ENCODE peak calls at places on chromosomes 4 and X, in seven cellular contexts. B is IMR-90, K is suprapubic skin, Z is upper lobe of left lung, H is testis, L is GM12892, G is body of pancreas. U is an unnamed sample.

GRCh38 chrX:34343001-34343400 is 210.9 kb upstream of the FAM47A start:
- DNase-seq in B (no peak), K (no peak), Z (no peak), H (no peak), L (no peak), G (no peak), U (no peak)

GRCh38 chr4:77002721-77003120 is 53.2 kb downstream of the SEPTIN11 start:
- DNase-seq in B (no peak), K (no peak), Z (no peak), H (no peak), L (no peak), G (no peak), U (no peak)

GRCh38 chrX:23742174-23742692 is 843 bp downstream of the ACOT9 start:
- DNase-seq in B (peak), K (peak), Z (peak), H (peak), L (no peak), G (peak), U (no peak)

GRCh38 chr4:128600410-128600809 is 209.1 kb upstream of the JADE1 start:
- DNase-seq in B (peak), K (no peak), Z (peak), H (peak), L (no peak), G (peak), U (no peak)

GRCh38 chr4:26862381-26862915 is 1.8 kb downstream of the STIM2 start:
- DNase-seq in B (no peak), K (no peak), Z (no peak), H (no peak), L (no peak), G (no peak), U (no peak)

GRCh38 chr4:40003986-40004385 is 26.3 kb upstream of the PDS5A start:
- DNase-seq in B (peak), K (no peak), Z (peak), H (no peak), L (no peak), G (no peak), U (no peak)

GRCh38 chr4:184453402-184454160 is 20.8 kb downstream of the IRF2 start:
- DNase-seq in B (peak), K (no peak), Z (peak), H (peak), L (peak), G (no peak), U (peak)

GRCh38 chr4:126993351-126993750 is 639.4 kb upstream of the INTU start:
- DNase-seq in B (no peak), K (no peak), Z (no peak), H (no peak), L (no peak), G (no peak), U (no peak)

GRCh38 chrX:41027388-41027787 is 57.9 kb upstream of the USP9X start:
- DNase-seq in B (peak), K (no peak), Z (no peak), H (no peak), L (no peak), G (no peak), U (no peak)

GRCh38 chrX:7147431-7147977 is at the start of gene STS:
- DNase-seq in B (peak), K (peak), Z (peak), H (peak), L (peak), G (peak), U (no peak)

GRCh38 chr4:25165916-25166315 is 5.7 kb upstream of the SEPSECS start:
- DNase-seq in B (no peak), K (no peak), Z (no peak), H (no peak), L (no peak), G (no peak), U (no peak)

GRCh38 chrX:135410861-135411627 is 10.7 kb upstream of the SMIM10L2A start:
- DNase-seq in B (no peak), K (no peak), Z (no peak), H (no peak), L (no peak), G (no peak), U (no peak)

GRCh38 chr4:126965876-126966275 is 666.9 kb upstream of the INTU start:
- DNase-seq in B (no peak), K (no peak), Z (no peak), H (no peak), L (no peak), G (no peak), U (no peak)

GRCh38 chrX:69615779-69616519 is at the start of gene EDA:
- DNase-seq in B (peak), K (peak), Z (peak), H (peak), L (peak), G (peak), U (peak)

GRCh38 chr4:45442466-45442865 is 681.4 kb downstream of the GABRG1 start:
- DNase-seq in B (no peak), K (no peak), Z (no peak), H (no peak), L (no peak), G (no peak), U (no peak)

GRCh38 chrX:107562482-107562881 is 65.8 kb upstream of the PRPS1 start:
- DNase-seq in B (peak), K (no peak), Z (no peak), H (no peak), L (no peak), G (no peak), U (peak)

GRCh38 chr4:10161840-10162239 is 45.2 kb upstream of the WDR1 start:
- DNase-seq in B (no peak), K (no peak), Z (no peak), H (no peak), L (no peak), G (no peak), U (no peak)

GRCh38 chrX:154378059-154378798 is 866 bp upstream of the EMD start:
- DNase-seq in B (peak), K (no peak), Z (peak), H (peak), L (peak), G (peak), U (no peak)

GRCh38 chrX:111164728-111165127 is 68.7 kb downstream of the PAK3 start:
- DNase-seq in B (peak), K (no peak), Z (no peak), H (peak), L (no peak), G (no peak), U (no peak)

GRCh38 chr4:21728231-21728758 is 220.3 kb downstream of the KCNIP4 start:
- DNase-seq in B (no peak), K (no peak), Z (no peak), H (no peak), L (no peak), G (no peak), U (no peak)

GRCh38 chr4:138053601-138054322 is 188.4 kb downstream of the SLC7A11 start:
- DNase-seq in B (peak), K (no peak), Z (no peak), H (no peak), L (no peak), G (no peak), U (peak)

GRCh38 chr4:125719987-125720386 is 405.2 kb downstream of the FAT4 start:
- DNase-seq in B (peak), K (no peak), Z (no peak), H (no peak), L (no peak), G (no peak), U (no peak)

GRCh38 chr4:168475745-168476144 is 4.5 kb downstream of the DDX60L start:
- DNase-seq in B (no peak), K (no peak), Z (no peak), H (no peak), L (no peak), G (no peak), U (no peak)

GRCh38 chr4:120008957-120009356 is 57.7 kb downstream of the MAD2L1 start:
- DNase-seq in B (no peak), K (no peak), Z (no peak), H (no peak), L (no peak), G (no peak), U (no peak)

GRCh38 chr4:177948853-177949252 is 506.6 kb upstream of the AGA start:
- DNase-seq in B (no peak), K (no peak), Z (no peak), H (no peak), L (no peak), G (no peak), U (no peak)

GRCh38 chr4:145132521-145133098 is 34.5 kb downstream of the ABCE1 start:
- DNase-seq in B (peak), K (no peak), Z (no peak), H (no peak), L (peak), G (no peak), U (no peak)
- TF ChIP-seq POLR2A in B (no peak), K (no peak), Z (no peak), H (no peak), L (no peak), G (no peak), U (no peak)

GRCh38 chr4:104494822-104495559 is at the start of gene CXXC4:
- DNase-seq in B (peak), K (peak), Z (peak), H (peak), L (no peak), G (peak), U (peak)
- TF ChIP-seq POLR2A in B (no peak), K (no peak), Z (no peak), H (no peak), L (peak), G (peak), U (no peak)

DNA sequence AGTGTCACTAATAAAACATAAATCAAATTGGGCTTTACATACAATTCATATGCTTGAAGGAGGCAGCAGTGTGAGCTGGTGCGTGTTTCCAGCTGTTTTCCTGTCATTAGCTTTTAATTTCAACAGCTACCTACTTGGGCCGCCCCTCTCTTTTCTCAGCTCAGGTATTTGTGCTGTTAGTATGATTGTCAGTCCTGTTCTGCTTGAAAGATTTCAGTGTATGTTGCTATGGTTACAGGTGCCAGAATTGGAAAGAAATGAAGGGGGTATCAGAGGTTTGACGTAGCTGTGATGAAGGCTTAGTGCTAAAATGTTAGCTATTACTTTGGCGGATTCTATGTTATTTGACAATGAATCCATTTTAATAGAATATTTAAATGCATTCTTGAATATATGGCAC is 440.2 kb downstream of the ZIC3 start:
- DNase-seq in B (no peak), K (no peak), Z (no peak), H (no peak), L (no peak), G (no peak), U (no peak)
- TF ChIP-seq POLR2A in B (no peak), K (no peak), Z (no peak), H (no peak), L (no peak), G (no peak), U (no peak)

GRCh38 chr4:151098191-151098590 is 1.2 kb upstream of the RPS3A start:
- DNase-seq in B (no peak), K (no peak), Z (peak), H (no peak), L (peak), G (no peak), U (no peak)
- TF ChIP-seq POLR2A in B (no peak), K (no peak), Z (no peak), H (no peak), L (no peak), G (no peak), U (no peak)

GRCh38 chr4:48779998-48780866 is at the start of gene FRYL:
- DNase-seq in B (peak), K (peak), Z (peak), H (peak), L (peak), G (peak), U (peak)

GRCh38 chr4:48780867-48781219 is 764 bp upstream of the FRYL start:
- DNase-seq in B (peak), K (peak), Z (no peak), H (no peak), L (no peak), G (peak), U (no peak)

GRCh38 chr4:48777739-48778138 is 2.3 kb downstream of the FRYL start:
- DNase-seq in B (no peak), K (no peak), Z (no peak), H (peak), L (no peak), G (no peak), U (no peak)

GRCh38 chr4:48778431-48779094 is 1.5 kb downstream of the FRYL start:
- DNase-seq in B (peak), K (no peak), Z (no peak), H (no peak), L (no peak), G (no peak), U (peak)

GRCh38 chr4:48779095-48779997 is 733 bp downstream of the FRYL start:
- DNase-seq in B (peak), K (peak), Z (peak), H (peak), L (peak), G (peak), U (peak)
- TF ChIP-seq POLR2A in B (peak), K (no peak), Z (no peak), H (no peak), L (peak), G (peak), U (peak)

DNA sequence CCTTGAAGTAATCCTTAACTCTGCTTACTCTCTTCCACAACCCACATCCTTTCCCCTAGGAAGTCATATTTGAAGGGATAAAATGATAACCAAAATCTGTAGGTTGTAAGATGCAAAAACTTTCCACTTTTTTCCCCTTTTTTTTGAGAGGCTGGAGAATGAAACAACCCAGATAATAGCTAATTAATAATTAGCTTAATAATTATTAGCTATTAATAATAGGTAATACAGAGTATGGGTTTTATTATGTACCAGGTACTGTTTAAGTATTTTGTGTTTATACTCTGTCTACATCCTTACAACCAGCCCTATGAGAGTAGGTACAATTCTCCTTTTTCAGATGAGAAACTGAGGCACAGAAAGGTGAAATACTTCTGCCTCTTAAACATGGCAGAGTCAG is 9.4 kb downstream of the GPR119 start:
- DNase-seq in B (no peak), K (no peak), Z (no peak), H (no peak), L (no peak), G (no peak), U (no peak)
- TF ChIP-seq POLR2A in B (no peak), K (no peak), Z (no peak), H (no peak), L (no peak), G (no peak), U (no peak)

U was measured in H54.